ENCODE peak calls at places on chromosome 4, in six cellular contexts. One of them, this sample, is unnamed.

GRCh38 chr4:172147702-172148101 is 334.5 kb downstream of the GALNTL6 start:
- DNase-seq in effector CD4-positive, alpha-beta T cell: no peak
- DNase-seq in NCI-H1092: no peak
- DNase-seq in ascending aorta: no peak
- DNase-seq in endothelial cell: no peak
- DNase-seq in cardiac muscle cell: no peak
- DNase-seq in this sample: no peak

GRCh38 chr4:186710521-186711119 is 13.0 kb downstream of the FAT1 start:
- DNase-seq in effector CD4-positive, alpha-beta T cell: no peak
- DNase-seq in NCI-H1092: no peak
- DNase-seq in ascending aorta: no peak
- DNase-seq in endothelial cell: no peak
- DNase-seq in cardiac muscle cell: no peak
- DNase-seq in this sample: no peak

GRCh38 chr4:126081336-126081735 is 766.6 kb downstream of the FAT4 start:
- DNase-seq in effector CD4-positive, alpha-beta T cell: no peak
- DNase-seq in NCI-H1092: no peak
- DNase-seq in ascending aorta: no peak
- DNase-seq in endothelial cell: no peak
- DNase-seq in cardiac muscle cell: no peak
- DNase-seq in this sample: no peak

GRCh38 chr4:174928575-174929253 is 10.6 kb downstream of the ADAM29 start:
- DNase-seq in effector CD4-positive, alpha-beta T cell: no peak
- DNase-seq in NCI-H1092: no peak
- DNase-seq in ascending aorta: no peak
- DNase-seq in endothelial cell: no peak
- DNase-seq in cardiac muscle cell: no peak
- DNase-seq in this sample: no peak

GRCh38 chr4:166021617-166022016 is 148.6 kb downstream of the TLL1 start:
- DNase-seq in effector CD4-positive, alpha-beta T cell: no peak
- DNase-seq in NCI-H1092: no peak
- DNase-seq in ascending aorta: no peak
- DNase-seq in endothelial cell: no peak
- DNase-seq in cardiac muscle cell: no peak
- DNase-seq in this sample: no peak

GRCh38 chr4:131302108-131302507 is 1847.0 kb upstream of the PCDH10 start:
- DNase-seq in effector CD4-positive, alpha-beta T cell: no peak
- DNase-seq in NCI-H1092: no peak
- DNase-seq in ascending aorta: no peak
- DNase-seq in endothelial cell: no peak
- DNase-seq in cardiac muscle cell: no peak
- DNase-seq in this sample: peak

GRCh38 chr4:158895797-158896442 is 127.1 kb downstream of the FNIP2 start:
- DNase-seq in effector CD4-positive, alpha-beta T cell: no peak
- DNase-seq in NCI-H1092: no peak
- DNase-seq in ascending aorta: no peak
- DNase-seq in endothelial cell: peak
- DNase-seq in cardiac muscle cell: no peak
- DNase-seq in this sample: no peak

GRCh38 chr4:128844931-128845330 is 35.4 kb downstream of the JADE1 start:
- DNase-seq in effector CD4-positive, alpha-beta T cell: no peak
- DNase-seq in NCI-H1092: no peak
- DNase-seq in ascending aorta: no peak
- DNase-seq in endothelial cell: no peak
- DNase-seq in cardiac muscle cell: no peak
- DNase-seq in this sample: no peak

GRCh38 chr4:77432702-77433101 is 172.9 kb upstream of the CXCL13 start:
- DNase-seq in effector CD4-positive, alpha-beta T cell: no peak
- DNase-seq in NCI-H1092: no peak
- DNase-seq in ascending aorta: no peak
- DNase-seq in endothelial cell: no peak
- DNase-seq in cardiac muscle cell: peak
- DNase-seq in this sample: no peak

GRCh38 chr4:27046851-27047250 is 186.2 kb downstream of the STIM2 start:
- DNase-seq in effector CD4-positive, alpha-beta T cell: no peak
- DNase-seq in NCI-H1092: no peak
- DNase-seq in ascending aorta: no peak
- DNase-seq in endothelial cell: no peak
- DNase-seq in cardiac muscle cell: no peak
- DNase-seq in this sample: no peak

GRCh38 chr4:169582706-169583105 is 29.7 kb downstream of the NEK1 start:
- DNase-seq in effector CD4-positive, alpha-beta T cell: no peak
- DNase-seq in NCI-H1092: no peak
- DNase-seq in ascending aorta: no peak
- DNase-seq in endothelial cell: no peak
- DNase-seq in cardiac muscle cell: no peak
- DNase-seq in this sample: no peak

GRCh38 chr4:140255467-140255866 is 101.5 kb upstream of the MAML3 start:
- DNase-seq in effector CD4-positive, alpha-beta T cell: no peak
- DNase-seq in NCI-H1092: no peak
- DNase-seq in ascending aorta: no peak
- DNase-seq in endothelial cell: no peak
- DNase-seq in cardiac muscle cell: no peak
- DNase-seq in this sample: no peak

GRCh38 chr4:8568068-8568668 is 12.0 kb upstream of the GPR78 start:
- DNase-seq in effector CD4-positive, alpha-beta T cell: no peak
- DNase-seq in NCI-H1092: no peak
- DNase-seq in ascending aorta: no peak
- DNase-seq in endothelial cell: no peak
- DNase-seq in cardiac muscle cell: no peak
- DNase-seq in this sample: no peak

GRCh38 chr4:119025916-119026661 is 109.5 kb upstream of the MYOZ2 start:
- DNase-seq in effector CD4-positive, alpha-beta T cell: no peak
- DNase-seq in NCI-H1092: no peak
- DNase-seq in ascending aorta: peak
- DNase-seq in endothelial cell: no peak
- DNase-seq in cardiac muscle cell: no peak
- DNase-seq in this sample: no peak

GRCh38 chr4:48489683-48490011 is 405 bp upstream of the ZAR1 start:
- DNase-seq in effector CD4-positive, alpha-beta T cell: no peak
- DNase-seq in NCI-H1092: no peak
- DNase-seq in ascending aorta: no peak
- DNase-seq in endothelial cell: no peak
- DNase-seq in cardiac muscle cell: no peak
- DNase-seq in this sample: no peak

GRCh38 chr4:159342374-159342773 is 239.5 kb downstream of the RAPGEF2 start:
- DNase-seq in effector CD4-positive, alpha-beta T cell: no peak
- DNase-seq in NCI-H1092: no peak
- DNase-seq in ascending aorta: no peak
- DNase-seq in endothelial cell: no peak
- DNase-seq in cardiac muscle cell: no peak
- DNase-seq in this sample: no peak

GRCh38 chr4:28010543-28011235 is 1150.0 kb downstream of the STIM2 start:
- DNase-seq in effector CD4-positive, alpha-beta T cell: no peak
- DNase-seq in NCI-H1092: no peak
- DNase-seq in ascending aorta: no peak
- DNase-seq in endothelial cell: no peak
- DNase-seq in cardiac muscle cell: no peak
- DNase-seq in this sample: peak

GRCh38 chr4:169005453-169006099 is 4.5 kb downstream of the CBR4 start:
- DNase-seq in effector CD4-positive, alpha-beta T cell: no peak
- DNase-seq in NCI-H1092: no peak
- DNase-seq in ascending aorta: no peak
- DNase-seq in endothelial cell: no peak
- DNase-seq in cardiac muscle cell: no peak
- DNase-seq in this sample: no peak

GRCh38 chr4:20248155-20248558 is 3.5 kb upstream of the SLIT2 start:
- DNase-seq in effector CD4-positive, alpha-beta T cell: no peak
- DNase-seq in NCI-H1092: peak
- DNase-seq in ascending aorta: no peak
- DNase-seq in endothelial cell: peak
- DNase-seq in cardiac muscle cell: peak
- DNase-seq in this sample: peak

GRCh38 chr4:53640576-53641459 is 49.5 kb upstream of the LNX1 start:
- DNase-seq in effector CD4-positive, alpha-beta T cell: no peak
- DNase-seq in NCI-H1092: peak
- DNase-seq in ascending aorta: no peak
- DNase-seq in endothelial cell: no peak
- DNase-seq in cardiac muscle cell: peak
- DNase-seq in this sample: no peak

GRCh38 chr4:63728480-63729177 is 680.6 kb downstream of the TECRL start:
- DNase-seq in effector CD4-positive, alpha-beta T cell: no peak
- DNase-seq in NCI-H1092: no peak
- DNase-seq in ascending aorta: no peak
- DNase-seq in endothelial cell: peak
- DNase-seq in cardiac muscle cell: peak
- DNase-seq in this sample: peak

GRCh38 chr4:118281611-118282442 is 71.0 kb downstream of the PRSS12 start:
- DNase-seq in effector CD4-positive, alpha-beta T cell: no peak
- DNase-seq in NCI-H1092: no peak
- DNase-seq in ascending aorta: no peak
- DNase-seq in endothelial cell: no peak
- DNase-seq in cardiac muscle cell: peak
- DNase-seq in this sample: no peak

GRCh38 chr4:150884625-150885024 is 130.5 kb downstream of the LRBA start:
- DNase-seq in effector CD4-positive, alpha-beta T cell: no peak
- DNase-seq in NCI-H1092: no peak
- DNase-seq in ascending aorta: no peak
- DNase-seq in endothelial cell: no peak
- DNase-seq in cardiac muscle cell: no peak
- DNase-seq in this sample: no peak

GRCh38 chr4:188691811-188692210 is 552.6 kb downstream of the TRIML1 start:
- DNase-seq in effector CD4-positive, alpha-beta T cell: no peak
- DNase-seq in NCI-H1092: no peak
- DNase-seq in ascending aorta: no peak
- DNase-seq in endothelial cell: no peak
- DNase-seq in cardiac muscle cell: no peak
- DNase-seq in this sample: no peak

GRCh38 chr4:12723849-12724447 is 760.2 kb downstream of the RAB28 start:
- DNase-seq in effector CD4-positive, alpha-beta T cell: no peak
- DNase-seq in NCI-H1092: no peak
- DNase-seq in ascending aorta: no peak
- DNase-seq in endothelial cell: no peak
- DNase-seq in cardiac muscle cell: peak
- DNase-seq in this sample: no peak

GRCh38 chr4:182975806-182976205 is 58.6 kb upstream of the DCTD start:
- DNase-seq in effector CD4-positive, alpha-beta T cell: no peak
- DNase-seq in NCI-H1092: no peak
- DNase-seq in ascending aorta: no peak
- DNase-seq in endothelial cell: no peak
- DNase-seq in cardiac muscle cell: no peak
- DNase-seq in this sample: no peak

GRCh38 chr4:158208931-158209640 is 1.2 kb upstream of the TMEM144 start:
- DNase-seq in effector CD4-positive, alpha-beta T cell: no peak
- DNase-seq in NCI-H1092: no peak
- DNase-seq in ascending aorta: no peak
- DNase-seq in endothelial cell: no peak
- DNase-seq in cardiac muscle cell: no peak
- DNase-seq in this sample: no peak

GRCh38 chr4:7427326-7428260 is 7.1 kb downstream of the PSAPL1 start:
- DNase-seq in effector CD4-positive, alpha-beta T cell: no peak
- DNase-seq in NCI-H1092: no peak
- DNase-seq in ascending aorta: peak
- DNase-seq in endothelial cell: no peak
- DNase-seq in cardiac muscle cell: no peak
- DNase-seq in this sample: no peak

GRCh38 chr4:4326136-4326535 is 36.1 kb downstream of the ZBTB49 start:
- DNase-seq in effector CD4-positive, alpha-beta T cell: no peak
- DNase-seq in NCI-H1092: no peak
- DNase-seq in ascending aorta: peak
- DNase-seq in endothelial cell: no peak
- DNase-seq in cardiac muscle cell: no peak
- DNase-seq in this sample: no peak

GRCh38 chr4:156615066-156615514 is 356.5 kb downstream of the PDGFC start:
- DNase-seq in effector CD4-positive, alpha-beta T cell: no peak
- DNase-seq in NCI-H1092: no peak
- DNase-seq in ascending aorta: no peak
- DNase-seq in endothelial cell: no peak
- DNase-seq in cardiac muscle cell: no peak
- DNase-seq in this sample: no peak

GRCh38 chr4:136471051-136471450 is 1061.2 kb downstream of the PCDH18 start:
- DNase-seq in effector CD4-positive, alpha-beta T cell: no peak
- DNase-seq in NCI-H1092: no peak
- DNase-seq in ascending aorta: no peak
- DNase-seq in endothelial cell: no peak
- DNase-seq in cardiac muscle cell: no peak
- DNase-seq in this sample: no peak

GRCh38 chr4:75891611-75892010 is 10.6 kb downstream of the PPEF2 start:
- DNase-seq in effector CD4-positive, alpha-beta T cell: no peak
- DNase-seq in NCI-H1092: no peak
- DNase-seq in ascending aorta: no peak
- DNase-seq in endothelial cell: no peak
- DNase-seq in cardiac muscle cell: no peak
- DNase-seq in this sample: no peak

GRCh38 chr4:77586953-77587383 is 18.7 kb upstream of the CXCL13 start:
- DNase-seq in effector CD4-positive, alpha-beta T cell: no peak
- DNase-seq in NCI-H1092: no peak
- DNase-seq in ascending aorta: no peak
- DNase-seq in endothelial cell: no peak
- DNase-seq in cardiac muscle cell: no peak
- DNase-seq in this sample: no peak

GRCh38 chr4:3745886-3746656 is 20.1 kb upstream of the ADRA2C start:
- DNase-seq in effector CD4-positive, alpha-beta T cell: no peak
- DNase-seq in NCI-H1092: no peak
- DNase-seq in ascending aorta: no peak
- DNase-seq in endothelial cell: no peak
- DNase-seq in cardiac muscle cell: no peak
- DNase-seq in this sample: peak

GRCh38 chr4:149751174-149751573 is 64.5 kb downstream of the IQCM start:
- DNase-seq in effector CD4-positive, alpha-beta T cell: no peak
- DNase-seq in NCI-H1092: no peak
- DNase-seq in ascending aorta: no peak
- DNase-seq in endothelial cell: no peak
- DNase-seq in cardiac muscle cell: no peak
- DNase-seq in this sample: no peak

This sample was measured in SK-N-DZ.